ENCODE peak calls at places on chromosomes 12 and 14, in five cellular contexts. G is neuronal stem cell, J is IMR-90, M is mesenchymal stem cell, W is H1. B is an unnamed sample.

GRCh38 chr12:133264173-133264572 is 28.5 kb upstream of the ANHX start:
- DNase-seq in G (no peak), J (no peak), M (peak; percentile 1), W (no peak), B (no peak)

GRCh38 chr12:127516467-127516866 is 750.5 kb upstream of the TMEM132C start:
- DNase-seq in G (no peak), J (peak; percentile 10), M (peak; percentile 5), W (no peak), B (no peak)

GRCh38 chr12:113388351-113388750 is 15.3 kb downstream of the SDS start:
- DNase-seq in G (no peak), M (no peak), J (no peak), W (no peak), B (no peak)

GRCh38 chr14:68309631-68310030 is 483.2 kb downstream of the ZFP36L1 start:
- DNase-seq in W (no peak), M (no peak), J (no peak), G (no peak), B (no peak)

GRCh38 chr12:125340791-125341190 is 275.6 kb downstream of the AACS start:
- DNase-seq in G (no peak), M (no peak), W (no peak), J (peak; percentile 52), B (no peak)

GRCh38 chr12:94267530-94267877 is 119.1 kb downstream of the PLXNC1 start:
- DNase-seq in W (no peak), M (no peak), J (no peak), G (no peak), B (no peak)

GRCh38 chr12:27861428-27862167 is 81.6 kb upstream of the MANSC4 start:
- DNase-seq in W (no peak), J (peak; percentile 59), G (no peak), M (peak; percentile 75), B (no peak)

GRCh38 chr14:92316937-92317336 is 6.0 kb upstream of the SLC24A4 start:
- DNase-seq in M (no peak), J (no peak), W (no peak), G (no peak), B (no peak)

GRCh38 chr12:124498870-124499753 is 68.3 kb downstream of the NCOR2 start:
- DNase-seq in W (no peak), M (no peak), G (no peak), J (peak; percentile 67), B (no peak)

GRCh38 chr12:64389154-64389553 is 1.4 kb downstream of the C12orf56 start:
- DNase-seq in J (no peak), W (no peak), G (no peak), M (no peak), B (no peak)

GRCh38 chr12:75699728-75700496 is 188.5 kb upstream of the KRR1 start:
- DNase-seq in M (no peak), G (no peak), J (peak; percentile 67), W (no peak), B (no peak)

GRCh38 chr12:131113562-131113961 is 159.9 kb downstream of the ADGRD1 start:
- DNase-seq in M (no peak), W (no peak), J (no peak), G (no peak), B (no peak)

GRCh38 chr12:98751580-98752115 is 106.6 kb downstream of the APAF1 start:
- DNase-seq in G (no peak), J (no peak), W (no peak), M (no peak), B (no peak)

GRCh38 chr12:81573228-81573627 is 185.9 kb downstream of the PPFIA2 start:
- DNase-seq in J (peak; percentile 2), M (peak; percentile 29), G (no peak), W (no peak), B (no peak)

GRCh38 chr14:96139879-96140278 is 64.8 kb upstream of the BDKRB2 start:
- DNase-seq in J (peak; percentile 84), G (no peak), M (no peak), W (no peak), B (no peak)

GRCh38 chr14:74686324-74686723 is 26.6 kb downstream of the AREL1 start:
- DNase-seq in J (no peak), W (no peak), M (no peak), G (no peak), B (no peak)

GRCh38 chr14:92613008-92613658 is 99.6 kb downstream of the RIN3 start:
- DNase-seq in W (peak; percentile 51), M (no peak), J (no peak), G (peak; percentile 40), B (peak; percentile 83)

GRCh38 chr12:71605034-71605433 is 58.6 kb downstream of the ZFC3H1 start:
- DNase-seq in M (no peak), G (no peak), W (no peak), J (no peak), B (no peak)

GRCh38 chr12:15495742-15496141 is 173.4 kb downstream of the PTPRO start:
- DNase-seq in W (no peak), J (no peak), G (no peak), M (no peak), B (no peak)

GRCh38 chr12:4107436-4107878 is 166.1 kb upstream of the CCND2 start:
- DNase-seq in M (peak; percentile 80), G (no peak), J (peak; percentile 53), W (peak; percentile 15), B (peak; percentile 78)

GRCh38 chr14:32337759-32338158 is 8.7 kb downstream of the AKAP6 start:
- DNase-seq in G (no peak), J (no peak), M (no peak), W (no peak), B (no peak)

GRCh38 chr14:91354979-91355685 is 62.5 kb downstream of the CCDC88C start:
- DNase-seq in W (peak; percentile 47), M (no peak), G (no peak), J (no peak), B (peak; percentile 80)

GRCh38 chr14:93033983-93034670 is 81.6 kb downstream of the ITPK1 start:
- DNase-seq in G (no peak), W (no peak), J (no peak), M (no peak), B (peak; percentile 58)

GRCh38 chr12:2691001-2691339 is 103.8 kb upstream of the FKBP4 start:
- DNase-seq in W (no peak), J (peak; percentile 7), G (peak; percentile 38), M (peak; percentile 66), B (peak; percentile 82)

GRCh38 chr14:69107407-69108003 is 45.4 kb downstream of the DCAF5 start:
- DNase-seq in G (no peak), J (peak; percentile 71), M (peak; percentile 73), W (no peak), B (peak; percentile 51)

GRCh38 chr14:65333926-65334687 is 78.4 kb upstream of the FUT8 start:
- DNase-seq in G (no peak), J (peak; percentile 86), M (peak; percentile 65), W (no peak), B (peak; percentile 53)
- H4K91ac ChIP-seq in G (no peak overlapping the region), J (peak overlapping the region; percentile 94), M (peak overlapping the region; percentile 9), W (no peak overlapping the region), B (no peak overlapping the region)

GRCh38 chr12:31850268-31850667 is 108.9 kb upstream of the RESF1 start:
- DNase-seq in G (peak; percentile 15), W (no peak), M (no peak), J (no peak), B (no peak)

GRCh38 chr12:31855427-31855826 is 103.8 kb upstream of the RESF1 start:
- DNase-seq in W (no peak), G (no peak), M (no peak), J (no peak), B (no peak)

GRCh38 chr12:31849090-31849687 is 110.0 kb upstream of the RESF1 start:
- DNase-seq in M (peak; percentile 26), J (peak; percentile 9), G (peak; percentile 32), W (no peak), B (no peak)

GRCh38 chr12:31853977-31854376 is 105.2 kb upstream of the RESF1 start:
- DNase-seq in G (no peak), W (no peak), J (no peak), M (no peak), B (no peak)

DNA sequence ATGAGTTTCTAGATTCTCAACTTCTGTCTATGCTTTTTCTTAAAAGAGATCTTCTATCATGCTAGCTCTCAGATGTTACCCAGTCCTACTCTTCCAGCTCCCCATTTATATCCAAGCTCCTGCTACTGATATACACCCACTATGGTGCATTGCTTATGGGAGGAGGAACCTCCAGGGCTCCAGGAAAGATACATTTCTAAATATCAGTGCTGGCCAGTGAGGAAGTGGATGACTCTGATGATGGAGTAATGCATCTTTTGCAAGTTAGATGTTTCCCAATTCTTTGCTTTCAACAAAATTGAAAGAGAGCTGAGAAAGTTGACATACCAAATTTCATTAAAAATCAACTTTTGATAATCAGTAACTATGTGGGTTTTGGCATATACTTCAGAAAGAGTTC is 105.7 kb upstream of the RESF1 start:
- DNase-seq in M (no peak), J (no peak), G (no peak), W (no peak), B (no peak)
- H4K91ac ChIP-seq in M (no peak overlapping the region), J (no peak overlapping the region), G (no peak overlapping the region), W (no peak overlapping the region), B (no peak overlapping the region)

GRCh38 chr12:8637666-8638065 is 25.0 kb downstream of the MFAP5 start:
- DNase-seq in J (no peak), W (no peak), G (no peak), M (no peak), B (no peak)
- H4K91ac ChIP-seq in J (no peak overlapping the region), W (peak overlapping the region; percentile 87), G (no peak overlapping the region), M (no peak overlapping the region), B (no peak overlapping the region)

DNA sequence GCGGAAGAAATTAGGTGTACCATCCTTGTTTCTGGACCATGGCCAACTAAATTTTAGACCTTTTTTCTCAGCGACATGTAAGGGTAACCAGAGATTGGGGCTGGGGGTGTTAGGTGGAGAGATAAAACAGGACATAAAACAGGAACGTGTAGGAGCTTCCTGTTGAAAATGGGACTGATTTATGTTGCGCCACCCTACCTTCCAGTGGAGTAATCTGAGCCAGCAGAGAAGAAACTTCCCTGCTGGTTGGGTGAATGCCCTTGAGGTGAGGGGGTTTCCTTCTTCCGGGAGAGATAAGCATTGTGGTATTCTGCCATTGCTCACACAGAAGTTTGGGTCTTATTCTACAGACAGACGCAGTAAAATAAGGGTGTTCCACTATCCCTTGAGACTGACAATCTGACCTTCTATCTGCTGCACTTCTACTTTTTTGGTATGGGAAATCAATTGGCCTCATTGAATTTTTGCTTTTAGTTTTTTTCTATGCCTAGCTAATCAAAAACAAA is 417.6 kb downstream of the PCNX1 start:
- DNase-seq in M (peak; percentile 34), G (no peak), W (no peak), J (peak; percentile 38), B (peak; percentile 52)
- H4K91ac ChIP-seq in M (no peak overlapping the region), G (no peak overlapping the region), W (no peak overlapping the region), J (no peak overlapping the region), B (no peak overlapping the region)

DNA sequence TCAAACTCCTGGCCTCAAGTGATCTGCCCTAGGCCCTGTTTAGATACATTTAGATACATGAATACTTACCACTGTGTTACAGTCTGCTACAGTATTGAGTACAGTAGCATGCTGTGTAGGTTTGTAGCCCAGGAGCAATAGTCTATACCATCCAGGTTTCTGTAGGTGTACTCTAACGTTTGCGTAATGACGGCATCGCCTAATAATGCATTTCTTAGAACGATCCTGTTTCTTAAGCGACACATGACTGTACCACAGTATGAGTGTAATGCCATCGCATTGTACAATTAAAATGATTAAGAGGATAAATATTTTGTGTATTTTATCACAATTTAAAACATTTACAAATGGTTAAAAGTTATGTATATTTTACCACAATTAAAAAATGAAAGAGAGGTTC is 18.9 kb downstream of the TMEM120B start:
- DNase-seq in J (no peak), W (no peak), M (no peak), G (no peak), B (no peak)
- H4K91ac ChIP-seq in J (no peak overlapping the region), W (no peak overlapping the region), M (no peak overlapping the region), G (no peak overlapping the region), B (no peak overlapping the region)

B was measured in H9.